ENCODE peak calls at places on chromosomes 7 and 10, in five cellular contexts. R is lower leg skin, K is tibial artery, J is bronchial epithelial cell, T is AG10803. Y is an unnamed sample.

GRCh38 chr10:73263948-73264347 is 11.5 kb upstream of the MRPS16 start:
- DNase-seq in R (no peak), K (no peak), J (peak), T (peak), Y (peak)

GRCh38 chr10:6786579-6787031 is 206.5 kb upstream of the PRKCQ start:
- DNase-seq in R (no peak), K (no peak), J (peak), T (peak), Y (no peak)

GRCh38 chr10:70542565-70542938 is 60.0 kb downstream of the PRF1 start:
- DNase-seq in R (no peak), K (no peak), J (no peak), T (no peak), Y (no peak)

GRCh38 chr7:66167773-66168367 is 37.3 kb upstream of the TPST1 start:
- DNase-seq in R (no peak), K (no peak), J (peak), T (peak), Y (no peak)

GRCh38 chr10:62610649-62611229 is 193.8 kb upstream of the ADO start:
- DNase-seq in R (no peak), K (no peak), J (peak), T (peak), Y (peak)

GRCh38 chr7:38393874-38394273 is 120.4 kb upstream of the TARP start:
- DNase-seq in R (no peak), K (no peak), J (no peak), T (no peak), Y (no peak)

GRCh38 chr10:131875501-131875900 is 25.3 kb upstream of the PPP2R2D start:
- DNase-seq in R (no peak), K (peak), J (no peak), T (no peak), Y (no peak)

GRCh38 chr10:92131271-92131820 is 159.5 kb downstream of the CPEB3 start:
- DNase-seq in R (no peak), K (no peak), J (no peak), T (no peak), Y (no peak)

GRCh38 chr7:12570148-12570528 is 382 bp upstream of the SCIN start:
- DNase-seq in R (peak), K (no peak), J (peak), T (no peak), Y (no peak)

GRCh38 chr7:28020302-28020940 is 160.2 kb downstream of the JAZF1 start:
- DNase-seq in R (peak), K (peak), J (peak), T (peak), Y (peak)

GRCh38 chr10:104013489-104013888 is 46.5 kb downstream of the SLK start:
- DNase-seq in R (no peak), K (no peak), J (no peak), T (no peak), Y (no peak)

GRCh38 chr10:72660220-72660619 is 31.7 kb upstream of the MCU start:
- DNase-seq in R (no peak), K (no peak), J (peak), T (no peak), Y (no peak)

GRCh38 chr7:41955475-41956243 is 252.8 kb upstream of the INHBA start:
- DNase-seq in R (peak), K (peak), J (peak), T (peak), Y (no peak)

DNA sequence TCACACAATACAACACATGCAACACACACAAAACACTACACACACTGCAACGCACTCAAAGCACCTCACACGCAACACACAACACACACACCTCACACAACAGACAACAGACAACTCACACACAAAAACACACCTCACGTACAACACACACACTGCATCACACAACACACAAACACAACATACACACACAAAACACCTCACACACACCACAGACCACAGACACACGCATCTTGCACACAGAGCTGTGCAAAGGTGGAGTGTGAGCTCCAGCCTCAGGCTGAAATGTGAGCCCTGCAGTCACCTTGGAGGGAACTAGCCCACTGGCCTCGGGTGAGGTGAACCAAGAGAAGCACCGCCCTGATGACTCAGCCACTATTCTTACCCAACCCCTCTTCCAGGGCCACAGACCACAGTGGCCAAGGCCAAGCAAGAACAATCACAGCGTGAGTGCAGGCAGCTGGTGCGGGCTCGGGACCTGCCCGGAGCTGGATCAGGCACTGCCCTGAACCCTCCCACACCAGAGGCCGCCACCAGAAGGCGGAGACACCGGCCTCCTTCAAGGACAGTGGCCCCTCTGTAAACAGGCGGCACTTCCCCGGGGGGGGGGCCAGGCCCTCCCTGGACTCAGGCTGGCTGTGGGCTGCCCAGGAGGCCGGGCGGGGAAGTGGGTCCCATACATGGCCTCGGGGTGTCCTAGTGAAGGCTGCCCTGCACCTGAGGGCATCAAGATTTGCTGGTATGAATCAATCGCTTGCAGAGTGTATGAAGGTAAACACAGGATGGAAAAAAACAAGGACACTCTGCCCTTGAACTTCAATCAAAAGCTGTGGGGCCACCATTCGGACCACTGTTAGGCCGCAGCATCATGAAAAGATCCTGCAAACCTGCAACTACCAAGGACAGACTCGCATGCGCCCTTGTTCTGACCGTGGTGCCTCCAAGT is 106.7 kb downstream of the TNS3 start:
- DNase-seq in R (peak), K (peak), J (peak), T (peak), Y (peak)
- TF ChIP-seq CTCF in R (no peak), K (peak), J (no peak), T (no peak), Y (no peak)

DNA sequence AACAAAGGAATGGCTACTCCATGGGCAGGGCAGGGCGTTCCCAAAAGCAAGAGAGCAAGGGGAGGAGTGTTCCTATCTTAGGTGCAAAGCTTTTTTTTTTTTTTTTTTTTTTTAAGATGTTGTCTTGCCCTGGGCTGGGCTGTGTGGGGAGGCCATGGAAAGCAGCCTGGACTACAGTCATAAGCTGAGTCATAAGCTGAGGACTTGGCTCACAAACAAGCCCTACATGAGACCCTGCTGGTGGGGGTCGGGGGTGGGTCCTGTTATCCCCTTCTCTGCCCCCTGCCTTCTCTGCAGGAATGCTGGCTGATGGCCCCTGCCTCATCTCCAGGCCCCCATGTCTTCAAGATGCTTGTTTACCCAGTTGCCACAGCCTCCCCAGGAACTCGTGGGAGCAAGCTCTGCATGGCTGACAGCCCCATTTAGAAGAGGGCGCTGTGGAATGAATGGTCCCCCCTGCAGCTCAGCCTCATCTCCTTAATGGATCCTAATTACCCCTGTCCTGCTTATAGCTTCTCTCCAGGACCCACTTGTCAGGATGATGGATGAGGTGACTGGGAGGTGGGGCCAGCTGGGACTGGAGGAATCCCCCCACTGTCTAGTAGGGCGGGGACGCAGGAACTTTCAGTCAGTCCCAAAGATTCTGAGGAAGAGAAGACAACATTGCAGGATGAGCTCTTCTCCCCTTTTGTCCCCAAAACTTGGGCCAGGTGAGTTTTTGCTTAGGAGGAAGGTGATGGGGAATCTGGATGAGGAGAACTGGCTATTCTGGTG is 340.8 kb upstream of the PODXL start:
- DNase-seq in R (no peak), K (no peak), J (peak), T (peak), Y (no peak)
- TF ChIP-seq CTCF in R (no peak), K (no peak), J (no peak), T (no peak), Y (no peak)

GRCh38 chr7:49639068-49639593 is 134.3 kb upstream of the VWC2 start:
- DNase-seq in R (no peak), K (no peak), J (no peak), T (no peak), Y (no peak)

GRCh38 chr7:49638166-49638565 is 135.3 kb upstream of the VWC2 start:
- DNase-seq in R (no peak), K (no peak), J (no peak), T (no peak), Y (no peak)

GRCh38 chr7:49631071-49631826 is 142.2 kb upstream of the VWC2 start:
- DNase-seq in R (no peak), K (no peak), J (no peak), T (no peak), Y (no peak)

GRCh38 chr7:49639808-49640207 is 133.6 kb upstream of the VWC2 start:
- DNase-seq in R (no peak), K (no peak), J (no peak), T (no peak), Y (no peak)

GRCh38 chr7:49635800-49636199 is 137.6 kb upstream of the VWC2 start:
- DNase-seq in R (no peak), K (no peak), J (peak), T (no peak), Y (no peak)
- TF ChIP-seq CTCF in R (no peak), K (no peak), J (no peak), T (no peak), Y (no peak)

GRCh38 chr10:133254421-133255120 is 16.9 kb downstream of the VENTX start:
- DNase-seq in R (no peak), K (no peak), J (no peak), T (no peak), Y (no peak)

GRCh38 chr10:133255323-133255722 is 17.7 kb downstream of the VENTX start:
- DNase-seq in R (no peak), K (no peak), J (no peak), T (no peak), Y (no peak)

GRCh38 chr10:133251388-133252222 is 13.9 kb downstream of the VENTX start:
- DNase-seq in R (no peak), K (no peak), J (no peak), T (no peak), Y (no peak)

GRCh38 chr10:133252223-133252552 is 14.5 kb downstream of the VENTX start:
- DNase-seq in R (no peak), K (no peak), J (no peak), T (no peak), Y (no peak)

GRCh38 chr10:133253313-133253955 is 15.8 kb downstream of the VENTX start:
- DNase-seq in R (no peak), K (no peak), J (no peak), T (no peak), Y (no peak)
- TF ChIP-seq CTCF in R (no peak), K (no peak), J (no peak), T (no peak), Y (no peak)

GRCh38 chr7:30916767-30917166 is 5.1 kb downstream of the AQP1 start:
- DNase-seq in R (no peak), K (no peak), J (no peak), T (no peak), Y (no peak)

GRCh38 chr7:30920584-30921539 is 9.2 kb downstream of the AQP1 start:
- DNase-seq in R (peak), K (peak), J (no peak), T (peak), Y (no peak)

GRCh38 chr7:30917216-30917893 is 5.7 kb downstream of the AQP1 start:
- DNase-seq in R (no peak), K (no peak), J (no peak), T (no peak), Y (no peak)

GRCh38 chr7:30920021-30920583 is 8.4 kb downstream of the AQP1 start:
- DNase-seq in R (peak), K (peak), J (no peak), T (peak), Y (no peak)

GRCh38 chr7:30918676-30919075 is 7.0 kb downstream of the AQP1 start:
- DNase-seq in R (peak), K (peak), J (no peak), T (no peak), Y (no peak)
- TF ChIP-seq CTCF in R (no peak), K (no peak), J (no peak), T (no peak), Y (no peak)

GRCh38 chr10:63865210-63865609 is 344.0 kb downstream of the REEP3 start:
- DNase-seq in R (no peak), K (no peak), J (no peak), T (no peak), Y (no peak)

GRCh38 chr10:63866075-63866746 is 345.0 kb downstream of the REEP3 start:
- DNase-seq in R (no peak), K (peak), J (peak), T (peak), Y (peak)

GRCh38 chr10:63862860-63863259 is 341.7 kb downstream of the REEP3 start:
- DNase-seq in R (no peak), K (no peak), J (no peak), T (no peak), Y (no peak)

GRCh38 chr10:63866747-63867140 is 345.5 kb downstream of the REEP3 start:
- DNase-seq in R (no peak), K (no peak), J (peak), T (no peak), Y (no peak)
- TF ChIP-seq CTCF in R (no peak), K (no peak), J (peak), T (no peak), Y (peak)

GRCh38 chr7:2650451-2650850 is 18.7 kb downstream of the TTYH3 start:
- DNase-seq in R (no peak), K (no peak), J (no peak), T (no peak), Y (no peak)

GRCh38 chr7:2651847-2652735 is 20.3 kb downstream of the TTYH3 start:
- DNase-seq in R (no peak), K (no peak), J (no peak), T (no peak), Y (no peak)

GRCh38 chr7:2649991-2650390 is 18.2 kb downstream of the TTYH3 start:
- DNase-seq in R (no peak), K (no peak), J (no peak), T (no peak), Y (no peak)

GRCh38 chr7:2652736-2653060 is 20.9 kb downstream of the TTYH3 start:
- DNase-seq in R (no peak), K (no peak), J (no peak), T (no peak), Y (no peak)

DNA sequence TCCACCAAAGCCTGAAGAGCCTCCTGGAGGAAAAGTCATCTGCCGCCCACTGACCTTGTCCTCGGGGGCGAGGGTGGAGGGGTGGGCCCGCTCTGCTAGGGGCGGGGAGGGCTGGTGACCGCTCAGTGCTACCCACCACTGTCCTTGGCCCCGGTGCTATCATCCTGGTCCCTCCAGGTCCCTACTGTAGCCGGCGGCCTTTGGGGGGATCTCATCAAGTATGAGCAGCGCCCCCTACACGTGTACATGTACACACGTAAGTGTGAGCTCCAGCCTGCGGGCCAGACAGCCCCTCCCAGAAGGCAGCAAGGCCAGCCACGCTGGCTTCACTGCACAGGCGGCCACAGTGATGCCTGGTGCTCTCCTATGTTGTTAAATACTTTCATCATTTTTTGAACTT is 19.6 kb downstream of the TTYH3 start:
- DNase-seq in R (no peak), K (no peak), J (no peak), T (no peak), Y (peak)
- TF ChIP-seq CTCF in R (no peak), K (no peak), J (no peak), T (peak), Y (no peak)

Y was measured in activated CD8-positive, alpha-beta T cell treated with anti-CD3 and anti-CD28 coated beads for 36 hours.